ENCODE peak calls at places on chromosomes 2 and 18, in four cellular contexts. X is neuronal stem cell, A is mesenchymal stem cell, G is trophoblast cell. E is an unnamed sample.

GRCh38 chr18:46028536-46028891 is 43.5 kb downstream of the PSTPIP2 start:
- DNase-seq in X (no peak), A (no peak), G (no peak), E (no peak)

GRCh38 chr2:30436859-30437435 is 10.1 kb upstream of the LCLAT1 start:
- DNase-seq in A (no peak), G (no peak), X (no peak), E (no peak)

GRCh38 chr2:110682872-110683271 is 5.0 kb upstream of the BUB1 start:
- DNase-seq in G (no peak), A (no peak), X (no peak), E (no peak)

GRCh38 chr2:68653034-68653433 is 9.7 kb downstream of the PROKR1 start:
- DNase-seq in G (no peak), A (no peak), X (no peak), E (no peak)

GRCh38 chr18:49584431-49584830 is 22.6 kb downstream of the LIPG start:
- DNase-seq in G (no peak), X (no peak), A (no peak), E (no peak)

GRCh38 chr2:207394812-207395534 is 134.8 kb upstream of the CREB1 start:
- DNase-seq in X (no peak), G (peak; percentile 30), A (peak; percentile 93), E (peak; percentile 99)

GRCh38 chr2:36493221-36493620 is 104.7 kb downstream of the FEZ2 start:
- DNase-seq in G (no peak), A (peak; percentile 50), X (no peak), E (peak; percentile 44)

GRCh38 chr2:65057391-65058052 is 1.3 kb downstream of the CEP68 start:
- DNase-seq in A (no peak), X (no peak), G (no peak), E (peak; percentile 39)

GRCh38 chr2:15667579-15668556 is 76.2 kb downstream of the DDX1 start:
- DNase-seq in G (no peak), X (no peak), A (no peak), E (peak; percentile 10)

GRCh38 chr2:74373189-74373588 is 6.9 kb downstream of the DCTN1 start:
- DNase-seq in X (no peak), G (no peak), A (peak; percentile 32), E (no peak)

GRCh38 chr2:233814436-233814835 is 36.3 kb downstream of the MROH2A start:
- DNase-seq in G (no peak), A (no peak), X (no peak), E (no peak)

GRCh38 chr2:72933207-72933606 is 15.9 kb downstream of the EMX1 start:
- DNase-seq in G (no peak), X (no peak), A (no peak), E (no peak)

GRCh38 chr2:96113951-96114350 is 2.4 kb downstream of the ADRA2B start:
- DNase-seq in G (no peak), A (no peak), X (no peak), E (no peak)

GRCh38 chr2:174120346-174120745 is 128.0 kb downstream of the OLA1 start:
- DNase-seq in X (no peak), A (peak; percentile 42), G (no peak), E (peak; percentile 47)

GRCh38 chr2:20450201-20451108 is 3.6 kb downstream of the RHOB start:
- DNase-seq in A (peak; percentile 89), X (no peak), G (peak; percentile 67), E (peak; percentile 89)

GRCh38 chr2:37554157-37554515 is 117.3 kb downstream of the CDC42EP3 start:
- DNase-seq in A (no peak), G (no peak), X (no peak), E (no peak)

GRCh38 chr2:41836944-41837343 is 210.9 kb upstream of the PKDCC start:
- DNase-seq in X (peak; percentile 76), A (peak; percentile 60), G (peak; percentile 31), E (peak; percentile 58)

GRCh38 chr2:46988230-46988629 is 72.6 kb upstream of the MCFD2 start:
- DNase-seq in X (no peak), G (no peak), A (no peak), E (no peak)

GRCh38 chr2:46990231-46990588 is 74.6 kb upstream of the MCFD2 start:
- DNase-seq in X (no peak), A (no peak), G (no peak), E (no peak)

GRCh38 chr2:46991985-46992384 is 76.4 kb upstream of the MCFD2 start:
- DNase-seq in A (no peak), X (no peak), G (no peak), E (no peak)

GRCh38 chr2:46989491-46990230 is 74.1 kb upstream of the MCFD2 start:
- DNase-seq in A (no peak), X (no peak), G (no peak), E (no peak)

DNA sequence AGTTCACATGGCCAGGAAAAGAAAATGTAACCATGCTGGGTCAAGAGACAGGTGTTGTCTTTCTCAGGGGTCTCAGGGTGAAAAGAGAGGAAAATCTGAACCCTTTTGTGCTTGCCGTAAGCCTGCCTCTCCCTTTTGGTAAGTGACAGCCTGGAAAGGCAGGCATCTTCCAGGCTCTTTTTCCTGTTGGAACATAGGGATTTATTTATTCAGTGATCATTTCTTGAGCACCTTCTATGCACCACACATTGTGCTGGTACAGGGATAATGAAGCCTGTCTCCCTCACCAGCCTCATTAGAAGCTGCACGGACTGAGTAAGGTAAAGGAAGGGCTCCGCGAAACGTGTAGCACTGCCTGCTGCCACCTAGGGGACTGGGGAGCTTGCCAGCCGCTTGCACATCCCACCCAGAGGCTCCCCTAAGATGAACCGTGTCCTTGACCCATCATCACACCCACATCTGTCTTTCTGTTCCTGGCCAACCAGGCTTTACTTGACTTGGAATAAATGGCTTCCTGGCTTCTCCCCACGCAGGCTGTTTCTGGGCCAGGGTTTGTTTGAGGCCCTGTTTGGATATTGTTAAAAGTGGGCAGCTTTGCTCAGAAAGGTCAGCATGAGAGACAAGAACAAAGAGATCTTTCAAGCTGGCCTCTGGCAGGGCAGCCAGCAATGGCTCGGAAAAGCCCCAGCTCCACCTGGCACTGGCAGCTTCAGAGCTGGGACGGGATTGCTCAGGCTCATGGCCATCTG is 73.3 kb upstream of the MCFD2 start:
- DNase-seq in G (no peak), A (no peak), X (no peak), E (no peak)
- H4K8ac ChIP-seq in G (no peak overlapping the region), A (peak overlapping the region; percentile 66), X (no peak overlapping the region), E (no peak overlapping the region)

DNA sequence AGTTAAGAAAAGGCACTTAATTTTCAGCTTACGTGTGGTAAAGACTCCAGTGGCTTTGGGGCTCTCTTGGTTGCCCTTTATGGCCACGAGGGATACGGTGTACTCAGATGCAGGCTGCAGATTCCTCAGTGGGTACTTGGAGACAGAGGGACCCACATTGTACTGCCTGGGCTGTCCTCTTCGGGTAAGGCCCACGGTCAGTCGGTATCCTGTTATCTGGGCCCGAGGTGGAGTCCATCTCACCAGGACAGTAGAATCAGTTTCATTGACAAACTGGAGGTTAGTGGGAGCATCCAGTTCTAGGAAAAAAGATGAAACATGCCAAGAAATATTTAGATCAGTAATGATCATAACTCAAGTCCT is 31.5 kb downstream of the FN1 start:
- DNase-seq in X (no peak), A (no peak), G (no peak), E (no peak)
- H4K8ac ChIP-seq in X (no peak overlapping the region), A (no peak overlapping the region), G (no peak overlapping the region), E (no peak overlapping the region)

GRCh38 chr2:238060096-238060541 is 682 bp upstream of the SCLY start:
- DNase-seq in X (no peak), A (no peak), G (no peak), E (peak; percentile 9)
- H4K8ac ChIP-seq in X (peak overlapping the region; percentile 97), A (peak overlapping the region; percentile 83), G (peak overlapping the region; percentile 98), E (peak overlapping the region; percentile 97)

GRCh38 chr2:139990646-139991335 is 1210.6 kb upstream of the NXPH2 start:
- DNase-seq in X (no peak), A (no peak), G (no peak), E (no peak)
- H4K8ac ChIP-seq in X (no peak overlapping the region), A (peak overlapping the region; percentile 37), G (no peak overlapping the region), E (no peak overlapping the region)

GRCh38 chr2:152099655-152100050 is 809 bp upstream of the CACNB4 start:
- DNase-seq in A (no peak), G (no peak), X (no peak), E (no peak)

GRCh38 chr2:152097291-152098032 is 1.4 kb downstream of the CACNB4 start:
- DNase-seq in A (peak; percentile 47), G (no peak), X (peak; percentile 3), E (peak; percentile 19)

GRCh38 chr2:152100961-152101360 is 2.1 kb upstream of the CACNB4 start:
- DNase-seq in A (no peak), X (no peak), G (no peak), E (no peak)

GRCh38 chr2:152098033-152098797 is 629 bp downstream of the CACNB4 start:
- DNase-seq in G (peak; percentile 9), X (peak; percentile 27), A (no peak), E (no peak)

DNA sequence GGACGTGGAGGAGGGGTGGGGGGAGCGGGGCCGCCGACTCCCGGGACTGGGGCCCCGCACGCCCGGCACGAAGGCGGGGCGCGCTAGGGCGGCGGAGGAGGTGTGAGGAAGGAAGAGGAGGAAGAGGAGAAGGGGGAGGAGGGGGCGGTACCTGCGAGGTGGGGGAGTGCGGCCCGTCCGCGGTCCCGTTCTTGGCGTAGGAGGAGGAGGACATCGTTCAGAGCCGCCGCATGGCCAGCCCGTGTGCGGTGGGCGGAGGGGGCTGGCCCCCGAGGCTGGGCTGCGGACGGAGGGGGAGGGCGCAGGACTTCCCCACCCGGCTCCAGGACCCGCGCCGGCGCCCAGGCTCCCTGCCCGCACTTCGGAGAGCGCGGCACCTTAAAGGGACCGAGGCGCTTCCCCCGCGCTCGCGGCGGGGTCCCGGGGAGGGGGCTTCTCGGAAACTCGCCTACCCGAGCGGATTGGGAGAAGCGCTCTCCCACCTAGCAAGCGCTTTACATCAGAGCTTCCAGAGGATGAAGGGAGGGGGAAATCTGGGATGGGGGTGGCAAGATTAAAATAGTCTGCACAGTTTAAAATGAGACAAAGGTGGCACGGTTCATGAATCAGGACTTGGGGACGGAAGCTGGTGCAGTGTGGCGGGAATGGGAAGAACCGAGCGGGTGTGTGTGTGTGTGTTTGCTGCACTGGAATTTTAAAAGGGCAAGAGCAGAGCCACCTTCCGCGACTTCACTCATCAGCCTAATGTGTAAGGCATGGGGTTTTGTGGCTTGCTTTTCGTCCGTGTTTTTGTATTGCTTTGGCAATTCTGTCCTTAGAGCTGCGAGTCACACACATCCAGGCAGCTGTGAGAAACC is at the start of gene CACNB4:
- DNase-seq in G (no peak), A (peak; percentile 23), X (peak; percentile 35), E (no peak)
- H4K8ac ChIP-seq in G (no peak within 1 kb of the TSS), A (no peak within 1 kb of the TSS), X (no peak within 1 kb of the TSS), E (no peak within 1 kb of the TSS)

E was measured in IMR-90.